ENCODE peak calls at places on chromosomes 1 and 21, in seven cellular contexts. Y, S, R, D, B, Z and X are unnamed samples.

GRCh38 chr1:30447080-30447479 is 276.3 kb downstream of the MATN1 start:
- DNase-seq in D (no peak), B (no peak), S (no peak), Y (no peak), Z (no peak), R (no peak), X (no peak)

GRCh38 chr1:27366411-27367159 is at the start of gene MAP3K6:
- DNase-seq in B (peak; percentile 87), Z (peak; percentile 89), Y (peak; percentile 86), S (peak; percentile 79), R (peak; percentile 89), D (no peak), X (peak; percentile 92)

GRCh38 chr1:173430707-173431662 is 46.1 kb upstream of the PRDX6 start:
- DNase-seq in S (peak; percentile 88), Y (peak; percentile 95), D (peak; percentile 85), Z (peak; percentile 89), R (peak; percentile 95), B (peak; percentile 70), X (peak; percentile 97)

GRCh38 chr1:9289090-9289534 is 3.6 kb upstream of the SPSB1 start:
- DNase-seq in D (peak; percentile 83), Y (peak; percentile 75), B (peak; percentile 61), S (peak; percentile 77), R (peak; percentile 77), Z (peak; percentile 73), X (peak; percentile 77)

GRCh38 chr1:47709302-47710074 is 271.6 kb downstream of the FOXD2 start:
- DNase-seq in Z (no peak), Y (peak; percentile 44), D (no peak), R (peak; percentile 92), B (no peak), S (peak; percentile 42), X (no peak)

GRCh38 chr1:58811303-58811702 is 27.5 kb upstream of the JUN start:
- DNase-seq in S (no peak), D (no peak), Y (no peak), R (no peak), B (peak; percentile 55), Z (no peak), X (peak; percentile 63)

GRCh38 chr1:16226495-16227179 is 10.3 kb downstream of the CPLANE2 start:
- DNase-seq in B (no peak), D (no peak), S (peak; percentile 44), Y (no peak), R (peak; percentile 70), Z (peak; percentile 93), X (no peak)

GRCh38 chr1:46461017-46461808 is 28.4 kb upstream of the DMBX1 start:
- DNase-seq in S (no peak), D (no peak), R (peak; percentile 52), Z (no peak), Y (peak; percentile 41), B (no peak), X (no peak)

GRCh38 chr1:219324629-219325367 is 151.1 kb downstream of the LYPLAL1 start:
- DNase-seq in R (no peak), S (no peak), Y (no peak), Z (no peak), D (no peak), B (peak; percentile 89), X (peak; percentile 97)

GRCh38 chr1:183804916-183805734 is at the start of gene RGL1:
- DNase-seq in B (peak; percentile 75), S (peak; percentile 70), Y (peak; percentile 37), D (peak; percentile 1), R (peak; percentile 77), Z (peak; percentile 83), X (peak; percentile 73)

GRCh38 chr1:41387667-41388091 is 26.4 kb downstream of the FOXO6 start:
- DNase-seq in S (no peak), Z (peak; percentile 94), D (no peak), R (peak; percentile 92), Y (peak; percentile 86), B (no peak), X (peak; percentile 46)

GRCh38 chr1:156703741-156704140 is 1.6 kb downstream of the CRABP2 start:
- DNase-seq in B (no peak), Y (peak; percentile 94), Z (no peak), S (no peak), D (no peak), R (peak; percentile 84), X (no peak)

GRCh38 chr21:41692216-41692615 is 74.6 kb downstream of the RIPK4 start:
- DNase-seq in R (no peak), S (no peak), B (no peak), Y (no peak), Z (no peak), D (no peak), X (no peak)

GRCh38 chr1:30522031-30523004 is 201.1 kb downstream of the MATN1 start:
- DNase-seq in Z (peak; percentile 46), D (no peak), S (no peak), Y (no peak), R (no peak), B (peak; percentile 32), X (peak; percentile 74)

GRCh38 chr21:38472709-38473108 is 25.6 kb downstream of the ERG start:
- DNase-seq in D (no peak), Z (no peak), B (no peak), Y (no peak), S (no peak), R (no peak), X (no peak)

GRCh38 chr1:32954183-32954582 is 10.4 kb downstream of the RNF19B start:
- DNase-seq in R (no peak), S (no peak), Y (no peak), B (peak; percentile 95), Z (no peak), D (no peak), X (peak; percentile 85)

GRCh38 chr1:234729566-234729965 is 119.6 kb upstream of the IRF2BP2 start:
- DNase-seq in D (no peak), Y (no peak), R (no peak), B (no peak), Z (no peak), S (no peak), X (no peak)

GRCh38 chr1:109762821-109763645 is 690 bp downstream of the EPS8L3 start:
- DNase-seq in D (no peak), Y (peak; percentile 2), B (peak; percentile 21), S (no peak), R (no peak), Z (peak; percentile 30), X (peak; percentile 17)

DNA sequence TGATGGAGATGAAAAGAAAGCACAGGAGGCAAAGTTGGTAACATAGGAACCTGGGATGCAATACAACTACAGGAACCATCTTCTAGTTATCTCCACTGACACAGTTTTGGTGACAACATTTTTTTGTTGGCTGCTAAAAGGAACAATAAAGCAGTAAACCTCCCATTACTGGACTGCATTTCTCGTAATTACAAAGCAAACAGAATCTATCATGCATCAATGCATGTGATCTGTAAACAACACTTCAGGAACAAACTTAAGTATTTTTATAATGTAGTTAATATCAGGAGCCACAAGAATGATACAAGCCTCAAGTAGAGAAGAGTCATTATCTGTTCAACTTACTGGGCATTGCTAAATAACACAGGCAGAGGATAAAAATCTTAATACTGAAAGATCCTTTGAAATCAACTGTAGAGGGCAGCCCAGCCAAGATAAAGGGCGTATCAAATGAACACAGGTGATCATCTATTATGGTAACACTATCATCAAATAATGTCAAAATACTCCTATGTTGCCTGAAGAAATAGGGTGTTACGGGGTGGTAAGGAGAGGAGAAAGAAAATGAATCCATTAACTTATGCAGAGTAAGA is 193.3 kb downstream of the EIF4G3 start:
- DNase-seq in D (no peak), R (no peak), Y (no peak), S (no peak), B (no peak), Z (no peak), X (peak; percentile 11)
- TF ChIP-seq CTCF in D (no peak), R (peak; percentile 4), Y (no peak), S (no peak), B (no peak), Z (no peak), X (peak; percentile 6)

DNA sequence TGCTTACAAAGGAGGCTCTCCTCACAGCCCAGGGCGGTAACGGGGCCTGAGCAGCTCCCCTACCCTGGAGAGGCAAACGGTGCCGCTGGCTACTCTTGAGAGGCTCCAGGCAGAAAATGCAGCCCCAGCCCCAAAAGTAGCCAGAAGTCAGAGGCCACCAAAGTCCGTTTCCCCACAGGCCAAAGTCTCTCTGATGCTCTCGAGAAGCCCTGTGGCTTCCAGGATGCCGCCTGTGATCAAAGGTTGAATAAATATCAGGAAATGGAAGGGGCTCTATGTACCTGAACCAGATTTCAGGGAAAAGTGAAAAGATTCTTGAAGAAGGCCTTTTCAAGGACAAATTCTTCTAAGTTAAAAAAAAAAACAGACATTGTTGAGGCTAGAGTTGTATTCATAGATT is 4.2 kb downstream of the PANK4 start:
- DNase-seq in Y (no peak), B (no peak), Z (no peak), R (no peak), D (no peak), S (no peak), X (no peak)
- TF ChIP-seq CTCF in Y (no peak), B (no peak), Z (no peak), R (no peak), D (no peak), S (no peak), X (no peak)

GRCh38 chr1:206468571-206468970 is 1.7 kb upstream of the IKBKE start:
- DNase-seq in B (no peak), Y (no peak), Z (no peak), S (no peak), D (no peak), R (no peak), X (no peak)

GRCh38 chr1:206471415-206471801 is 1.1 kb downstream of the IKBKE start:
- DNase-seq in R (no peak), S (no peak), Y (no peak), B (no peak), Z (no peak), D (no peak), X (no peak)

GRCh38 chr1:206469411-206469932 is 804 bp upstream of the IKBKE start:
- DNase-seq in Y (no peak), D (peak; percentile 23), R (no peak), B (peak; percentile 73), S (no peak), Z (no peak), X (peak; percentile 57)

GRCh38 chr1:206470692-206471414 is 577 bp downstream of the IKBKE start:
- DNase-seq in Y (no peak), Z (no peak), S (peak; percentile 51), R (peak; percentile 38), B (peak; percentile 59), D (peak; percentile 45), X (peak; percentile 74)

DNA sequence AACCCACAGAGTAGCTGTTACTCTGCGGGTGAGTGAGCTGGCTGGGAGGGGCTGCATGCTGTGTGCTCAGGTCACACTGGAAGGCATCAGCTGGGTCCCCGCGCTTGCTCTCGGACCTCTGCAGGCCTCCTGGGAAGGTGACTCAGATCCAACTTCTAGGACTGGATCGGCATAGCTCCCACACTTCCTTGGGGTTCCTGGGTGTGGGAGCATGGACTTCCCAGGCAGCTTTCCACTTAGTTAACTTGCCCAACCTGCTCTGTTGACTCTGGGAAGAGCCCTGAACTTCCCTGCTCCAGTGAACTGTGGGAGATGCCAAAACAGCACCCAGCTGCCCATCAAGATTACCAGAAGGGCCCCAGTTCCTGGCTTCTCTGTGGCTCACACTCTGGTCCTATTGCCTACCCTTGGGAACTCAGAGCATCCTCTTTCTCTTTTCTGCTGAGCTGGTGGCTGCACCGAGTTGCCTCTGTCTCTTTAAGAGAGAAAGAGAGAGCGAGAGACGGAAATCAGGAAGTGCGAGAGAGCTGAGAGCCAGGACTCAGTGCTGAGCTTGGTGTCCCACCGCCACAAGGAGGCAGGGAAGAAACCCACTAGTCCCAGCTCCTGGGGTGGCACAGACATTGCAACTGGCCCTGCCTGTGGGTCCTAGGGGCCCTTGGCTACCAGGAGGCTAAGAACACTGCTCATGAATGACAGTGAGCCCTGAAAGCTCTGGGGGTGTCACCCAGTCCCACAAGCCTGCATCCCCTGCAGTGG is at the start of gene IKBKE:
- DNase-seq in S (peak; percentile 38), Z (no peak), Y (no peak), R (peak; percentile 58), B (peak; percentile 69), D (peak; percentile 24), X (peak; percentile 85)
- TF ChIP-seq CTCF in S (no peak), Z (no peak), Y (peak; percentile 29), R (peak; percentile 12), B (peak; percentile 14), D (no peak), X (no peak)

GRCh38 chr1:94396356-94396755 is 21.8 kb upstream of the ABCD3 start:
- DNase-seq in S (peak; percentile 34), B (no peak), Y (no peak), R (peak; percentile 51), Z (no peak), D (no peak), X (no peak)
- TF ChIP-seq CTCF in S (no peak), B (no peak), Y (peak; percentile 25), R (peak; percentile 45), Z (no peak), D (no peak), X (no peak)